ENCODE peak calls at places on chromosomes 16 and 17, in four cellular contexts. N is uterus, R is MM.1S, G is heart right ventricle. F is an unnamed sample. For H3K36me3, the result is how much of the 10 kb centered on the place peaks cover.

GRCh38 chr17:8426802-8427201 is 8.9 kb upstream of the NDEL1 start:
- DNase-seq in N (no peak), R (no peak), G (no peak), F (no peak)

GRCh38 chr17:39754958-39755549 is 17.3 kb downstream of the GRB7 start:
- DNase-seq in N (no peak), R (no peak), G (no peak), F (no peak)

GRCh38 chr17:61249649-61250301 is 149.9 kb upstream of the TBX2 start:
- DNase-seq in N (no peak), R (no peak), G (no peak), F (no peak)

GRCh38 chr17:70369296-70369855 is 200.0 kb downstream of the KCNJ2 start:
- DNase-seq in N (no peak), R (no peak), G (no peak), F (no peak)

GRCh38 chr16:73778872-73779271 is 517.7 kb upstream of the PSMD7 start:
- DNase-seq in N (no peak), R (no peak), G (no peak), F (no peak)

GRCh38 chr17:45248132-45248936 is 13.6 kb downstream of the SPATA32 start:
- DNase-seq in N (no peak), R (peak), G (no peak), F (no peak)

GRCh38 chr17:37608369-37609169 is 649 bp downstream of the SYNRG start:
- DNase-seq in N (no peak), R (peak), G (no peak), F (no peak)

GRCh38 chr17:5499790-5500189 is 13.4 kb downstream of the MIS12 start:
- DNase-seq in N (peak), R (no peak), G (no peak), F (no peak)

GRCh38 chr17:50280068-50280467 is 5.8 kb downstream of the TMEM92 start:
- DNase-seq in N (no peak), R (no peak), G (no peak), F (no peak)

GRCh38 chr17:4636474-4637100 is 4.9 kb downstream of the ALOX15 start:
- DNase-seq in N (no peak), R (no peak), G (no peak), F (no peak)

GRCh38 chr17:47687748-47688147 is 6.2 kb upstream of the TBKBP1 start:
- DNase-seq in N (no peak), R (peak), G (no peak), F (no peak)

GRCh38 chr17:57861737-57862409 is 12.0 kb upstream of the MRPS23 start:
- DNase-seq in N (peak), R (no peak), G (peak), F (peak)

GRCh38 chr17:8161289-8162231 is 1.2 kb downstream of the VAMP2 start:
- DNase-seq in N (no peak), R (no peak), G (no peak), F (no peak)

GRCh38 chr16:13866073-13866472 is 53.9 kb upstream of the ERCC4 start:
- DNase-seq in N (peak), R (peak), G (peak), F (peak)

GRCh38 chr16:88815901-88816589 is 4.3 kb upstream of the APRT start:
- DNase-seq in N (no peak), R (peak), G (no peak), F (no peak)

GRCh38 chr16:68790130-68790761 is 53.1 kb upstream of the TANGO6 start:
- DNase-seq in N (peak), R (no peak), G (no peak), F (no peak)

DNA sequence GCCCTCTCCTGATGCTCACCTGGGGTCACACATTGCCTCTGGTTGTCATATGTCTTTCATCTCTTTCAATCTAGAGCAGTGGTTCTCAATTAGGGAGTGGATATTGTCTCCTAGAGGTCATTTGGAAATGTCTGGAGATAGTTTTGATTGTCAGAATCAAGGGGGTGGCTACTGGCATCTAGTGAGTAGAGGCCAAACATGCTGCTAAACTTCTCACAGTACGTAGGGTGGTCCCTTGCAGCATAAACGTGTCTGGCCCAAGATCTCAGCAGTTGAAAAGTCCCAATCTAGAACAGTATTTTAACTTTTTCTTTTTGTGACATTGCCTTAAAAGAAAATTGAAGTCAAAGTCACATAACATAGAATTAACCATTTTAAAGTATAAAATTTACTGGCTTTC is 30.5 kb upstream of the SLC5A10 start:
- DNase-seq in N (no peak), R (no peak), G (no peak), F (no peak)
- H3K36me3 ChIP-seq in N (under half), R (under half), G (under half), F (under half)

GRCh38 chr16:57647136-57647875 is 18.9 kb downstream of the ADGRG1 start:
- DNase-seq in N (no peak), R (no peak), G (no peak), F (no peak)
- H3K4me3 ChIP-seq in N (no peak), R (no peak), G (no peak), F (no peak)

GRCh38 chr17:43645765-43646481 is 15.8 kb downstream of the MEOX1 start:
- DNase-seq in N (peak), R (no peak), G (peak), F (peak)

GRCh38 chr17:43637563-43638323 is 24.0 kb downstream of the MEOX1 start:
- DNase-seq in N (no peak), R (no peak), G (no peak), F (no peak)

GRCh38 chr17:43644081-43644480 is 17.6 kb downstream of the MEOX1 start:
- DNase-seq in N (no peak), R (no peak), G (no peak), F (no peak)

GRCh38 chr17:43645450-43645764 is 16.3 kb downstream of the MEOX1 start:
- DNase-seq in N (no peak), R (no peak), G (no peak), F (no peak)

DNA sequence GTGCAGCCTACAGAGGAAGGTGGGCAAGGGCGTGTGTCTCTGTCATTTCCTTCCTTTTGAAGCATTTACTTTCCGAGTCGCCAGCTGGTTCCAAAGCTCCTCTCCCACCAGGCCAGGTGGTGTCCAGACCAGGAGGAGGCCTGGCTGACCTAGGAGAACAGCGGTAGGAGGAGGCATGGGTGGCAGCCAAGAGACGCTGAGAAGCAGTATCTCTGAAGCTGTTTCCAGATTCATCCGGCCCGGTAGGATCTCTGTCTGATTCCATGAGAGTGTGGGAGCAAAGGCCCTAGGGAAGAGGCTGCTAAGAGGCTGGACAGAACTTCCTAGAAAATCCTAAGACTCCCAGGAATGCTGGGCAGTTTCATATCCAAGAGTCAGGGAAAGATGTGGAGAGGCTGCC is 20.3 kb downstream of the MEOX1 start:
- DNase-seq in N (peak), R (no peak), G (peak), F (no peak)
- H3K27ac ChIP-seq in N (peak), R (no peak), G (no peak), F (peak)

GRCh38 chr16:30979170-30980067 is 5.6 kb upstream of the HSD3B7 start:
- DNase-seq in N (no peak), R (no peak), G (no peak), F (no peak)
- H3K36me3 ChIP-seq in N (under half), R (under half), G (half or more), F (half or more)

DNA sequence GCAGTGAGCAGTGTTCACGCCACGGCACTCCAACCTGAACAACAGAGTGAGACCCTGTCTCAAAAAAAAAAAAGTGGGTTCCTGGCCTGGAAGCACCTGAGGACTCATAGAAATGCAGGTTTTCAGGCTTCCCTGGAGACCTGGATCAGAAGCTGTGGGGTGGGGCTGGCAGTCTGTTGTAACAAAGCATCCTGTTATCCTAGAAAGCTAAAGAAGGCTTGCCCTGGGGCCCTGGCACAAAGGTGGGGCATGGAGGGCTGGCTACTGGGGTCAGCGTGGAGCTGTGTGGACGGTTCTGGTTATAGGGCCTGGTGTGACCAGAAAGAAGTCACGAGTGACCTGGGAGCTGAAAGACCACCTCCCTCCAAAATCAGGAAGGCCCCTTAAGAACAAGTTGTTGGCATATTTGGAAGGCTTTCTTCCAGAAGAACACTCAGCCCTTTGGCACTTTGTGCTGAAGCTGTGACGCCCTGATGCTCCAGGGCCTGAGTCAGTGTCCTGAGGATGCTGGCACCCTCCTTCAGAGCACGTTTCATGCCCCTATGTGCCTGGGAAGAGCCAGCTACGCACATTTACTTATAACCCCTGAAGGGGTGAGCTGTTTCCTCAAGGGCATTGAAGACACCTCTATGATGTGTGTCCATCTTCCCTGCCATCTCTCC is 6.2 kb downstream of the CRISPLD2 start:
- DNase-seq in N (peak), R (no peak), G (no peak), F (no peak)
- H3K4me3 ChIP-seq in N (no peak), R (no peak), G (no peak), F (no peak)

GRCh38 chr16:47160422-47160821 is 16.7 kb upstream of the NETO2 start:
- DNase-seq in N (no peak), R (no peak), G (no peak), F (no peak)

GRCh38 chr16:47158991-47159390 is 15.2 kb upstream of the NETO2 start:
- DNase-seq in N (no peak), R (no peak), G (no peak), F (no peak)

DNA sequence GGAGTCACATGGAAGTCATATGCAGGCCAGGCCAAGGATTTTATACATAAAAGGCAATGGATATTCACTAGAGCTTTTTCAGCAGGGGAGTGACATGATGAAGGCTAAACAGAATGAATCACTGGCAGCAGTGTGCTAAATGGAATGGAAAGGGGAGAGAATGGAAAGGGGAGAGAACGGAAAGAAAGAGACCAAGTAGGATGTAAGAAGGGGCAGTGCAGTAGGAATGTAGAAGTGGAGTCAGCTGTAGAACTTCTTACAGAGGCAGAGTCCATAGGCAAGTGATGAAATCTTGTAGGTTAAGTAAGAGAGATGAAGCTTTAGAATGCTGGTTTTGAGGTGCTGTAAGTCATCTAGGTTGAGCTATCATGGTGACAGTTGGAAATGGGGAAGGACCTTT is 13.1 kb upstream of the NETO2 start:
- DNase-seq in N (no peak), R (no peak), G (no peak), F (no peak)
- H3K27ac ChIP-seq in N (no peak), R (no peak), G (no peak), F (no peak)

GRCh38 chr17:77488531-77489238 is 347.9 kb downstream of the SEC14L1 start:
- DNase-seq in N (no peak), R (no peak), G (no peak), F (no peak)
- H3K36me3 ChIP-seq in N (under half), R (under half), G (half or more), F (under half)

GRCh38 chr17:35733366-35733765 is 1.9 kb downstream of the RASL10B start:
- DNase-seq in N (no peak), R (no peak), G (no peak), F (no peak)

GRCh38 chr17:35731239-35731931 is at the start of gene RASL10B:
- DNase-seq in N (peak), R (no peak), G (peak), F (peak)

GRCh38 chr17:35731932-35732805 is 730 bp downstream of the RASL10B start:
- DNase-seq in N (no peak), R (no peak), G (no peak), F (peak)

GRCh38 chr17:35734396-35734795 is 3.0 kb downstream of the RASL10B start:
- DNase-seq in N (no peak), R (no peak), G (no peak), F (no peak)

DNA sequence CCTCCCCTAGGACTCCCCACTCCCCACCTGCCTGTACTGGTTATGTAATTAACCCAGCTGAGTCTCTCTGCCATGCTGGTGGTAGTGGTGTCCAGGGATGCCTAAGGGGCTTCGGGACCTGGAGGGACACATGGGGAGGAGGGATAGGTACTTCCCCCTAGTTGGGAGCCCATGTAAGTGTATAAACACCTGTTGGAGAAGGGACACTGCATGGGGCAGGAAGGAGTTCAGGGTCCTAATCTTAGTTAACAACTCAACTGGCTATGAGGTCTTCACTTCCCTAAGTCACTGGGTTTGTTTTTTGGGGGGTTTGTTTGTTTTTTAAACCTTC is 1.3 kb downstream of the RASL10B start:
- DNase-seq in N (no peak), R (no peak), G (no peak), F (peak)
- H3K4me3 ChIP-seq in N (no peak), R (no peak), G (no peak), F (peak)

GRCh38 chr16:29743827-29744531 is 1.8 kb downstream of the C16orf54 start:
- DNase-seq in N (no peak), R (no peak), G (no peak), F (no peak)

GRCh38 chr16:29744541-29745101 is 1.2 kb downstream of the C16orf54 start:
- DNase-seq in N (no peak), R (no peak), G (no peak), F (no peak)

GRCh38 chr16:29745126-29745852 is 501 bp downstream of the C16orf54 start:
- DNase-seq in N (no peak), R (peak), G (no peak), F (no peak)

GRCh38 chr16:29745853-29746345 is at the start of gene C16orf54:
- DNase-seq in N (peak), R (peak), G (peak), F (peak)

GRCh38 chr16:29748077-29748759 is 2.4 kb upstream of the C16orf54 start:
- DNase-seq in N (no peak), R (no peak), G (no peak), F (no peak)
- H3K27ac ChIP-seq in N (no peak), R (no peak), G (no peak), F (no peak)

GRCh38 chr16:9119795-9120194 is 28.4 kb downstream of the HAPSTR1 start:
- DNase-seq in N (peak), R (no peak), G (peak), F (no peak)
- H3K36me3 ChIP-seq in N (under half), R (under half), G (half or more), F (under half)